ENCODE peak calls at places on chromosomes 5 and 9, in six cellular contexts. V is T1000, K is astrocyte of the spinal cord, W is HT1080, N is spleen, R is A549. H is an unnamed sample.

GRCh38 chr5:181044662-181045305 is 4.7 kb downstream of the BTNL9 start:
- DNase-seq in K (no peak), V (no peak), R (no peak), N (peak; percentile 38), W (no peak), H (no peak)

GRCh38 chr9:35280394-35280793 is 118.6 kb downstream of the UNC13B start:
- DNase-seq in W (no peak), V (no peak), K (no peak), N (no peak), R (no peak), H (no peak)

GRCh38 chr5:93819666-93820065 is 78.3 kb upstream of the POU5F2 start:
- DNase-seq in R (no peak), K (no peak), N (no peak), V (no peak), W (no peak), H (no peak)

GRCh38 chr9:87324613-87325194 is 173.0 kb upstream of the DAPK1 start:
- DNase-seq in V (no peak), W (peak; percentile 14), N (no peak), R (peak; percentile 31), K (peak; percentile 68), H (no peak)

GRCh38 chr5:6728011-6728794 is 15.0 kb downstream of the TENT4A start:
- DNase-seq in R (no peak), W (no peak), V (no peak), K (no peak), N (no peak), H (no peak)

GRCh38 chr9:35746583-35746982 is 2.4 kb downstream of the GBA2 start:
- DNase-seq in K (no peak), R (no peak), V (no peak), N (no peak), W (no peak), H (no peak)

GRCh38 chr9:37921546-37922300 is 17.8 kb upstream of the SLC25A51 start:
- DNase-seq in K (peak; percentile 54), W (no peak), N (peak; percentile 53), R (no peak), V (no peak), H (no peak)

GRCh38 chr5:100423330-100423729 is 111.8 kb upstream of the FAM174A start:
- DNase-seq in R (no peak), N (no peak), V (no peak), W (no peak), K (no peak), H (no peak)

GRCh38 chr5:33241826-33242225 is 198.9 kb upstream of the TARS1 start:
- DNase-seq in V (no peak), K (no peak), W (no peak), R (no peak), N (no peak), H (no peak)

GRCh38 chr5:1445313-1445894 is at the start of gene SLC6A3:
- DNase-seq in N (no peak), K (no peak), V (no peak), W (no peak), R (no peak), H (no peak)

GRCh38 chr5:37247496-37247895 is 1.7 kb downstream of the CPLANE1 start:
- DNase-seq in N (no peak), W (no peak), R (no peak), V (no peak), K (no peak), H (no peak)

GRCh38 chr5:140828402-140828737 is 610 bp downstream of the PCDHA6 start:
- DNase-seq in W (no peak), V (no peak), N (no peak), R (no peak), K (no peak), H (no peak)

GRCh38 chr5:133456933-133457402 is 155.4 kb downstream of the FSTL4 start:
- DNase-seq in N (no peak), K (no peak), R (no peak), V (no peak), W (no peak), H (no peak)

GRCh38 chr9:109468927-109469326 is 29.2 kb downstream of the PTPN3 start:
- DNase-seq in R (no peak), W (no peak), V (no peak), N (no peak), K (no peak), H (no peak)

GRCh38 chr9:91992636-91993035 is 42.6 kb upstream of the ROR2 start:
- DNase-seq in V (no peak), N (no peak), R (no peak), K (peak; percentile 22), W (peak; percentile 26), H (no peak)

GRCh38 chr9:134662143-134662876 is 20.7 kb downstream of the COL5A1 start:
- DNase-seq in N (peak; percentile 59), K (peak; percentile 87), W (peak; percentile 63), V (peak; percentile 64), R (no peak), H (no peak)

GRCh38 chr9:110911659-110912473 is 126.4 kb downstream of the LPAR1 start:
- DNase-seq in R (no peak), V (no peak), K (peak; percentile 54), N (no peak), W (no peak), H (no peak)

GRCh38 chr5:96232602-96233001 is 200.4 kb downstream of the PCSK1 start:
- DNase-seq in K (no peak), N (no peak), V (no peak), W (no peak), R (no peak), H (no peak)

GRCh38 chr9:70573308-70573707 is 158.9 kb upstream of the KLF9 start:
- DNase-seq in W (no peak), R (no peak), K (no peak), N (no peak), V (no peak), H (no peak)

H was measured in T-helper 2 cell treated with Interferon-gamma antibody and Interleukin-4, amounts not matched to agents 5 μg/mL and 100 μg/mL, for 36 hours.